ENCODE peak calls at places on chromosomes 4 and X, in four cellular contexts. P, Z, W and A are unnamed samples.

GRCh38 chr4:2083826-2084160 is 24.7 kb downstream of the NAT8L start:
- DNase-seq in W (no peak), Z (no peak), P (no peak), A (no peak)

GRCh38 chr4:182642831-182643230 is 274.4 kb downstream of the DCTD start:
- DNase-seq in W (no peak), P (peak), Z (no peak), A (no peak)

GRCh38 chrX:84123585-84123984 is 64.4 kb downstream of the RPS6KA6 start:
- DNase-seq in Z (no peak), W (no peak), P (no peak), A (no peak)

GRCh38 chrX:13689519-13690211 is 737 bp downstream of the RAB9A start:
- DNase-seq in Z (no peak), P (peak), W (no peak), A (no peak)

GRCh38 chrX:48663241-48663640 is 20.4 kb upstream of the WAS start:
- DNase-seq in W (no peak), Z (no peak), P (no peak), A (no peak)

GRCh38 chrX:110646386-110646785 is 149.2 kb downstream of the CHRDL1 start:
- DNase-seq in Z (no peak), W (no peak), P (no peak), A (no peak)

GRCh38 chr4:112889619-112890294 is 159.7 kb upstream of the ANK2 start:
- DNase-seq in W (no peak), Z (no peak), P (peak), A (no peak)

GRCh38 chr4:158823461-158823873 is 54.6 kb downstream of the FNIP2 start:
- DNase-seq in P (no peak), Z (no peak), W (no peak), A (no peak)

GRCh38 chr4:184534511-184535391 is 60.4 kb upstream of the IRF2 start:
- DNase-seq in P (no peak), W (no peak), Z (no peak), A (no peak)

GRCh38 chrX:2538016-2538415 is 37.2 kb upstream of the DHRSX start:
- DNase-seq in Z (no peak), P (no peak), W (no peak), A (no peak)

GRCh38 chr4:137896221-137896737 is 345.9 kb downstream of the SLC7A11 start:
- DNase-seq in W (no peak), P (no peak), Z (no peak), A (no peak)

GRCh38 chr4:81541546-81541945 is 69.8 kb upstream of the RASGEF1B start:
- DNase-seq in W (no peak), Z (no peak), P (no peak), A (no peak)

GRCh38 chr4:177064116-177064515 is 245.6 kb upstream of the NEIL3 start:
- DNase-seq in Z (no peak), P (no peak), W (no peak), A (no peak)

GRCh38 chr4:89598602-89599001 is 238.4 kb downstream of the SNCA start:
- DNase-seq in Z (no peak), P (peak), W (no peak), A (no peak)

GRCh38 chr4:81366786-81367185 is 104.9 kb downstream of the RASGEF1B start:
- DNase-seq in Z (no peak), P (no peak), W (no peak), A (no peak)

GRCh38 chr4:134298313-134298712 is 96.7 kb upstream of the PABPC4L start:
- DNase-seq in Z (no peak), W (no peak), P (no peak), A (no peak)

GRCh38 chrX:53435997-53436396 is 1.8 kb upstream of the HSD17B10 start:
- DNase-seq in P (peak), W (peak), Z (peak), A (peak)

GRCh38 chrX:7146703-7147430 is 645 bp upstream of the STS start:
- DNase-seq in P (peak), W (no peak), Z (peak), A (peak)

GRCh38 chrX:39144323-39144722 is 343.1 kb downstream of the MID1IP1 start:
- DNase-seq in W (no peak), P (no peak), Z (no peak), A (no peak)

GRCh38 chr4:124727331-124727730 is 14.8 kb upstream of the ANKRD50 start:
- DNase-seq in P (no peak), Z (no peak), W (no peak), A (no peak)

GRCh38 chr4:98260047-98260578 is 1.1 kb upstream of the RAP1GDS1 start:
- DNase-seq in W (peak), P (no peak), Z (no peak), A (peak)

GRCh38 chr4:141134051-141134450 is 782 bp upstream of the RNF150 start:
- DNase-seq in W (no peak), Z (no peak), P (no peak), A (no peak)
- TF ChIP-seq CTCF in W (no peak), Z (no peak), P (no peak), A (no peak)

DNA sequence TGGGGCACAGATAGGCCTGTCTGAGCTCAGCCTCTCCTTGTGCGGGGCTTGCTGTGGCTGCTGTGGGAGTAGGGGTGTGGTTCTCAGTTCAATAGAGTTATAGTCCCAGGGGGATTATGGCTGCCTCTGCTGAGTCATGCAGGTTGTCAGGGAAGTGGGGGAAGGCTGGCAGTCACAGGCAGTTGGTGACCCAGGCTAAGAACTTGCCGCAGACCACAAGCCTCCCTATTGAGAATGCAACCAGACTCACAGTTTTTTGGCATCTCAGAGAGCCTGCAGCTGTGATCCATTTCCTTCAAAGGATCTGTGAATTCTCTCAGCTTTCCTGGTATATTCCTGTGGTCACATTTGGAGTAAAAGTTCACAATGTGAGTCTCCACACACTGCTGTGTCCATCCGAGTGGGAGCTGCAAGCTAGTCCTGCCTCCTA is 364.9 kb downstream of the ZNF674 start:
- DNase-seq in Z (no peak), W (no peak), P (peak), A (peak)
- TF ChIP-seq CTCF in Z (no peak), W (no peak), P (no peak), A (no peak)

GRCh38 chr4:173259310-173259709 is 74.8 kb downstream of the HMGB2 start:
- DNase-seq in W (no peak), Z (no peak), P (no peak), A (no peak)
- TF ChIP-seq CTCF in W (peak), Z (no peak), P (no peak), A (no peak)

DNA sequence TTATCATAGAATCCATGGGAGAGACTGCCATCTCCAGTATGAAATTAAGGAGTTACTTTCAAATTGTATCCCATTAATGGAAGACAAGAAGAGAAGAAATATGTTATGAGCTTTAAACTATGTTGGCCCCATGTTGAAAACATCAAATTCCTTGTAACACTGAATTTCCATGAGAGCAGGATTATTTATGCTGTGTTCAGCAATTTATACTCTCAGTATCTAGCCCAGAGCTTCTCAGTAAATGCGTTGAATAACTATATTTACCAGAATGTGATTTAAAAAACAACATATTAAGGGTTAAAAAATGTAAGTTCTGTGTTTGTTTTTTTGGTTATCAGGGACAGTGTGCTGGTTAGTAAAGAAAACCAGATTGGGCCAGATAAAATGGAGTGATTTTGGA is 74.2 kb downstream of the ADGRL3 start:
- DNase-seq in Z (no peak), P (no peak), W (no peak), A (no peak)
- TF ChIP-seq CTCF in Z (no peak), P (no peak), W (no peak), A (no peak)

GRCh38 chr4:94329933-94330332 is 12.7 kb downstream of the HPGDS start:
- DNase-seq in Z (no peak), P (no peak), W (no peak), A (no peak)

GRCh38 chr4:94334962-94335361 is 7.7 kb downstream of the HPGDS start:
- DNase-seq in P (no peak), Z (no peak), W (no peak), A (no peak)

GRCh38 chr4:94334519-94334918 is 8.1 kb downstream of the HPGDS start:
- DNase-seq in Z (no peak), P (no peak), W (no peak), A (no peak)

GRCh38 chr4:94333864-94334263 is 8.8 kb downstream of the HPGDS start:
- DNase-seq in P (no peak), W (no peak), Z (no peak), A (no peak)

DNA sequence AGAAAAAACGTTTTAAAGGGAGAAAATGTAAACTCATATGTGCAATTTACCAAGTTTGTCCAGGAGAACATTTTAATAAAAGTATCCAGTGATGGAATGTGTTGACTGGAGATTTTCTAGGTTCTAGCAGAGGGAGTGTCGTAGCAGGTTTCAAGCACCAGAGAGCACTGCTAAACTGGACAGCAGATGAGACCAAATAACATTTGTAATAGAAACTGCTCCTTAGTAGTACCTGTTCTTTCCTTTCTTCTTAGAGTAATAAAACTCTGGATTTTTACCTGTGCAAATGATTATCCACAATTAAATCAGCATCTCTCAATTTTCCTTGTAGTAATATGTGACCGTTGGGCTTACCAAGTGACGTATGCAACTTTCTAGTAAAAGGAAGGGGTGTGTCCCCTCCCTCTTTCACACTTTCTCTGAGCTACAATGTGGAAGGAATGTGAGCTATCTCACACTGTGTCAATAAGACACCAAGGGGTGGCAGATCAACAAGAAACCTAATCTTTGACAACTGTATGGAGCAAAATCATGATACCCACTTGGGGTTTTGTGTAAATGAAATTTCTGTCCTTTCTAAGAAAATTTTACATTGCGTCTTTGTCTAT is 9.5 kb downstream of the HPGDS start:
- DNase-seq in P (no peak), Z (no peak), W (no peak), A (peak)
- TF ChIP-seq CTCF in P (no peak), Z (no peak), W (peak), A (no peak)

DNA sequence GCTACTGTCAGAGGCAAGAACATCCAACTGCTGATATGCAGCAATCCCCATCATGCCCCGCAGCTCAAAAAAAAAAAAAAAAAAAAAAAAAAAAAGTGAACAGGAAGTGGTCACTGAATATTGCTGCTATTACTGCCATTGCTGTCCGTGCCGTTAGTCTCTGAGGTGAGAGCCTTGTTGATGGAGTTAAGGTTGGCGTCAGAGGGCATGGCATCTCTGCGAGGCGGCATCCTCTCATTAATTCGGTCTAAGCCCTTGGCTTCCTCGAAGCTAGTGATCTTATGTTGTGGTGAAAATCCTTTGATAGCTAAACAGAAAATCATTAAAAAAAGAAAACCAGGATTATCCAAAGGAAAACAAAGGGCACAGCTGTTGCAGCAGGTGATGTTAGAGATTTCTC is 321.6 kb downstream of the PPP3CA start:
- DNase-seq in W (no peak), Z (no peak), P (no peak), A (no peak)
- TF ChIP-seq CTCF in W (no peak), Z (no peak), P (no peak), A (no peak)

GRCh38 chr4:68499021-68499420 is 51.8 kb downstream of the TMPRSS11E start:
- DNase-seq in Z (no peak), P (no peak), W (no peak), A (no peak)
- TF ChIP-seq CTCF in Z (no peak), P (no peak), W (no peak), A (no peak)

GRCh38 chr4:3765271-3766206 is 646 bp upstream of the ADRA2C start:
- DNase-seq in Z (no peak), P (peak), W (peak), A (peak)
- TF ChIP-seq CTCF in Z (no peak), P (peak), W (peak), A (peak)